ENCODE peak calls at places on chromosome 22, in five cellular contexts. R is mesenchymal stem cell, P is cardiac muscle cell, N is uterus, B is PC-9. J is an unnamed sample.

GRCh38 chr22:35465109-35465701 is 65.3 kb downstream of the MCM5 start:
- DNase-seq in R (no peak), P (no peak), N (peak; percentile 66), B (no peak), J (no peak)

GRCh38 chr22:33467718-33468117 is 409.5 kb upstream of the SYN3 start:
- DNase-seq in R (no peak), P (no peak), N (no peak), B (no peak), J (no peak)

GRCh38 chr22:23862103-23862502 is 4.4 kb downstream of the SLC2A11 start:
- DNase-seq in R (peak; percentile 49), P (peak; percentile 55), N (no peak), B (no peak), J (no peak)

GRCh38 chr22:30497466-30498150 is 7.9 kb downstream of the SEC14L4 start:
- DNase-seq in R (no peak), P (no peak), N (no peak), B (no peak), J (no peak)

GRCh38 chr22:48850658-48851287 is 976.9 kb downstream of the BRD1 start:
- DNase-seq in R (no peak), P (no peak), N (no peak), B (no peak), J (no peak)

GRCh38 chr22:23053051-23053707 is 17.1 kb upstream of the GNAZ start:
- DNase-seq in R (no peak), P (no peak), N (no peak), B (no peak), J (no peak)

GRCh38 chr22:32842486-32842885 is 41.0 kb downstream of the TIMP3 start:
- DNase-seq in R (peak; percentile 50), P (no peak), N (no peak), B (no peak), J (no peak)

GRCh38 chr22:19868333-19868732 is 13.7 kb upstream of the GNB1L start:
- DNase-seq in R (no peak), P (no peak), N (no peak), B (no peak), J (no peak)

GRCh38 chr22:43554694-43555365 is 143.0 kb downstream of the MPPED1 start:
- DNase-seq in R (no peak), P (no peak), N (no peak), B (no peak), J (no peak)

J was measured in skeletal muscle cell.